ENCODE peak calls at places on chromosomes 7 and 10, in ten cellular contexts. D is SK-N-SH, A is prostate gland, R is breast epithelium, H is GM12891, Z is HCT116, N is sigmoid colon, C is HL-60, O is stomach, I is H1. X is an unnamed sample.

GRCh38 chr10:86798636-86799035 is 42.2 kb downstream of the BMPR1A start:
- DNase-seq in I (no peak), A (no peak), Z (no peak), H (no peak), R (no peak), O (no peak), D (no peak), C (no peak), N (no peak), X (no peak)

GRCh38 chr7:28406192-28406591 is 6.1 kb upstream of the CREB5 start:
- DNase-seq in N (no peak), D (peak; percentile 23), C (no peak), H (no peak), O (no peak), Z (no peak), R (no peak), A (no peak), I (no peak), X (no peak)

GRCh38 chr10:122326806-122327205 is 47.7 kb upstream of the PLEKHA1 start:
- DNase-seq in C (no peak), N (no peak), Z (no peak), H (no peak), R (no peak), O (no peak), A (no peak), D (no peak), I (no peak), X (no peak)

GRCh38 chr7:138239244-138239643 is 163.0 kb downstream of the AKR1D1 start:
- DNase-seq in H (no peak), D (no peak), A (no peak), O (no peak), N (no peak), C (peak; percentile 36), I (no peak), R (no peak), Z (no peak), X (no peak)

GRCh38 chr10:49164587-49165188 is 23.5 kb downstream of the TMEM273 start:
- DNase-seq in Z (peak; percentile 48), R (no peak), N (no peak), D (peak; percentile 65), A (no peak), I (no peak), O (no peak), C (peak; percentile 47), H (peak; percentile 50), X (peak; percentile 7)

GRCh38 chr10:12465385-12466136 is 116.2 kb downstream of the CAMK1D start:
- DNase-seq in D (no peak), N (no peak), Z (no peak), C (no peak), A (no peak), H (no peak), O (no peak), R (no peak), I (no peak), X (no peak)

GRCh38 chr7:21902240-21902639 is 43.5 kb downstream of the CDCA7L start:
- DNase-seq in N (no peak), I (no peak), C (no peak), H (no peak), R (no peak), Z (no peak), O (no peak), D (no peak), A (no peak), X (no peak)

GRCh38 chr10:75187961-75188426 is 22.6 kb upstream of the VDAC2 start:
- DNase-seq in R (no peak), I (peak; percentile 56), O (peak; percentile 64), D (peak; percentile 63), N (no peak), A (peak; percentile 72), Z (peak; percentile 52), C (no peak), H (peak; percentile 53), X (no peak)

GRCh38 chr7:108026647-108027046 is 23.7 kb upstream of the LAMB1 start:
- DNase-seq in N (no peak), R (no peak), H (no peak), D (no peak), Z (no peak), I (no peak), C (no peak), O (no peak), A (no peak), X (no peak)

GRCh38 chr10:101941871-101942270 is 98.3 kb upstream of the KCNIP2 start:
- DNase-seq in A (no peak), O (no peak), N (no peak), C (no peak), R (no peak), I (no peak), Z (no peak), H (no peak), D (no peak), X (no peak)

GRCh38 chr10:101938316-101939272 is 95.0 kb upstream of the KCNIP2 start:
- DNase-seq in A (no peak), D (no peak), I (no peak), H (no peak), R (no peak), O (no peak), N (no peak), Z (peak; percentile 76), C (no peak), X (peak; percentile 39)

GRCh38 chr10:101940916-101941315 is 97.3 kb upstream of the KCNIP2 start:
- DNase-seq in A (no peak), I (no peak), H (no peak), Z (no peak), R (no peak), D (no peak), C (no peak), N (no peak), O (no peak), X (no peak)

GRCh38 chr10:101939718-101940117 is 96.1 kb upstream of the KCNIP2 start:
- DNase-seq in O (no peak), Z (no peak), N (no peak), C (no peak), H (no peak), D (no peak), A (no peak), R (no peak), I (no peak), X (no peak)

GRCh38 chr10:101939273-101939635 is 95.7 kb upstream of the KCNIP2 start:
- DNase-seq in A (no peak), Z (peak; percentile 87), I (no peak), H (no peak), D (no peak), C (peak; percentile 38), O (no peak), R (no peak), N (no peak), X (peak; percentile 85)
- TF ChIP-seq POLR2AphosphoS5 in A (no peak), Z (peak; percentile 72), I (no peak), H (no peak), D (no peak), C (no peak), O (no peak), R (no peak), N (no peak), X (no peak)

GRCh38 chr7:90347759-90348158 is 1.2 kb downstream of the GTPBP10 start:
- DNase-seq in R (no peak), C (peak; percentile 68), O (no peak), H (no peak), I (no peak), Z (no peak), D (no peak), N (no peak), A (no peak), X (no peak)

GRCh38 chr7:90345548-90346319 is 782 bp upstream of the GTPBP10 start:
- DNase-seq in H (no peak), O (no peak), C (no peak), I (no peak), A (peak; percentile 27), N (no peak), Z (no peak), D (peak; percentile 39), R (no peak), X (no peak)

GRCh38 chr7:90351987-90352386 is 5.5 kb downstream of the GTPBP10 start:
- DNase-seq in C (no peak), I (no peak), D (no peak), R (no peak), H (no peak), A (no peak), Z (no peak), N (no peak), O (no peak), X (no peak)

GRCh38 chr7:90346326-90347125 is at the start of gene GTPBP10:
- DNase-seq in N (peak; percentile 96), D (peak; percentile 96), H (peak; percentile 66), R (peak; percentile 87), C (peak; percentile 95), Z (peak; percentile 91), O (peak; percentile 95), A (peak; percentile 91), I (peak; percentile 87), X (peak; percentile 93)

GRCh38 chr7:90349305-90349704 is 2.8 kb downstream of the GTPBP10 start:
- DNase-seq in N (no peak), R (no peak), C (no peak), A (no peak), D (no peak), H (no peak), I (no peak), Z (no peak), O (no peak), X (no peak)
- TF ChIP-seq POLR2AphosphoS5 in N (no peak), R (no peak), C (no peak), A (no peak), D (no peak), H (no peak), I (no peak), Z (no peak), O (no peak), X (no peak)

GRCh38 chr7:76349313-76349885 is 9.4 kb downstream of the YWHAG start:
- DNase-seq in N (no peak), Z (no peak), H (no peak), I (no peak), R (no peak), O (no peak), C (no peak), D (no peak), A (no peak), X (no peak)

GRCh38 chr7:76346097-76346496 is 12.7 kb downstream of the YWHAG start:
- DNase-seq in A (no peak), Z (no peak), R (no peak), I (no peak), C (no peak), H (no peak), N (peak; percentile 11), O (peak; percentile 32), D (no peak), X (no peak)

GRCh38 chr7:76343931-76344321 is 14.9 kb downstream of the YWHAG start:
- DNase-seq in D (no peak), O (no peak), N (peak; percentile 6), H (no peak), R (no peak), C (no peak), A (no peak), Z (no peak), I (no peak), X (no peak)

GRCh38 chr7:76347710-76348109 is 11.1 kb downstream of the YWHAG start:
- DNase-seq in N (no peak), C (no peak), O (no peak), A (no peak), I (no peak), D (no peak), H (no peak), R (no peak), Z (no peak), X (no peak)

GRCh38 chr7:76346778-76347177 is 12.0 kb downstream of the YWHAG start:
- DNase-seq in I (no peak), A (no peak), C (no peak), H (no peak), R (no peak), O (no peak), Z (no peak), N (peak; percentile 52), D (no peak), X (no peak)
- TF ChIP-seq POLR2AphosphoS5 in I (no peak), A (no peak), C (no peak), H (no peak), R (no peak), O (no peak), Z (no peak), N (no peak), D (no peak), X (no peak)

GRCh38 chr10:36313142-36313541 is 671.0 kb upstream of the FZD8 start:
- DNase-seq in Z (no peak), C (no peak), O (no peak), A (no peak), I (no peak), R (no peak), D (no peak), H (no peak), N (no peak), X (no peak)
- TF ChIP-seq POLR2AphosphoS5 in Z (no peak), C (no peak), O (no peak), A (no peak), I (no peak), R (no peak), D (no peak), H (no peak), N (no peak), X (no peak)

X was measured in Panc1.